ENCODE peak calls at places on chromosome 4, in eight cellular contexts. One of them, this sample, is unnamed.

GRCh38 chr4:1200425-1201035 is 28.1 kb upstream of the SPON2 start:
- DNase-seq in GM10248: no peak
- DNase-seq in foreskin fibroblast: peak; percentile 91
- DNase-seq in colonic mucosa: peak; percentile 55
- DNase-seq in Caco-2: no peak
- DNase-seq in cardiac muscle cell: no peak
- DNase-seq in esophagus muscularis mucosa: peak; percentile 95
- DNase-seq in tibial nerve: peak; percentile 17
- DNase-seq in this sample: peak; percentile 62

GRCh38 chr4:89492476-89493110 is 185.0 kb upstream of the GPRIN3 start:
- DNase-seq in Caco-2: no peak
- DNase-seq in colonic mucosa: no peak
- DNase-seq in esophagus muscularis mucosa: no peak
- DNase-seq in cardiac muscle cell: no peak
- DNase-seq in tibial nerve: no peak
- DNase-seq in foreskin fibroblast: peak; percentile 77
- DNase-seq in GM10248: no peak
- DNase-seq in this sample: no peak

GRCh38 chr4:87839309-87839946 is 6.7 kb downstream of the MEPE start:
- DNase-seq in Caco-2: peak; percentile 34
- DNase-seq in GM10248: peak; percentile 31
- DNase-seq in cardiac muscle cell: peak; percentile 49
- DNase-seq in foreskin fibroblast: peak; percentile 20
- DNase-seq in esophagus muscularis mucosa: no peak
- DNase-seq in colonic mucosa: no peak
- DNase-seq in tibial nerve: no peak
- DNase-seq in this sample: peak; percentile 31

GRCh38 chr4:30380404-30380998 is 339.7 kb upstream of the PCDH7 start:
- DNase-seq in colonic mucosa: peak; percentile 19
- DNase-seq in tibial nerve: no peak
- DNase-seq in GM10248: peak; percentile 12
- DNase-seq in Caco-2: peak; percentile 71
- DNase-seq in esophagus muscularis mucosa: no peak
- DNase-seq in foreskin fibroblast: no peak
- DNase-seq in cardiac muscle cell: peak; percentile 62
- DNase-seq in this sample: no peak

GRCh38 chr4:9952415-9952950 is 68.8 kb downstream of the SLC2A9 start:
- DNase-seq in colonic mucosa: no peak
- DNase-seq in foreskin fibroblast: no peak
- DNase-seq in Caco-2: no peak
- DNase-seq in tibial nerve: no peak
- DNase-seq in esophagus muscularis mucosa: peak; percentile 87
- DNase-seq in GM10248: no peak
- DNase-seq in cardiac muscle cell: no peak
- DNase-seq in this sample: no peak

GRCh38 chr4:82422616-82423015 is 7.6 kb downstream of the HNRNPDL start:
- DNase-seq in GM10248: no peak
- DNase-seq in colonic mucosa: no peak
- DNase-seq in esophagus muscularis mucosa: no peak
- DNase-seq in cardiac muscle cell: no peak
- DNase-seq in foreskin fibroblast: no peak
- DNase-seq in Caco-2: no peak
- DNase-seq in tibial nerve: no peak
- DNase-seq in this sample: no peak

GRCh38 chr4:148664636-148665035 is 222.4 kb upstream of the NR3C2 start:
- DNase-seq in esophagus muscularis mucosa: no peak
- DNase-seq in colonic mucosa: no peak
- DNase-seq in GM10248: no peak
- DNase-seq in tibial nerve: no peak
- DNase-seq in cardiac muscle cell: no peak
- DNase-seq in Caco-2: no peak
- DNase-seq in foreskin fibroblast: no peak
- DNase-seq in this sample: no peak

GRCh38 chr4:152951348-152951747 is 15.2 kb downstream of the FHDC1 start:
- DNase-seq in colonic mucosa: peak; percentile 47
- DNase-seq in GM10248: no peak
- DNase-seq in cardiac muscle cell: no peak
- DNase-seq in tibial nerve: no peak
- DNase-seq in Caco-2: peak; percentile 25
- DNase-seq in esophagus muscularis mucosa: no peak
- DNase-seq in foreskin fibroblast: no peak
- DNase-seq in this sample: no peak

GRCh38 chr4:99821918-99822503 is 5.4 kb downstream of the DAPP1 start:
- DNase-seq in Caco-2: no peak
- DNase-seq in tibial nerve: no peak
- DNase-seq in foreskin fibroblast: no peak
- DNase-seq in esophagus muscularis mucosa: no peak
- DNase-seq in cardiac muscle cell: no peak
- DNase-seq in GM10248: no peak
- DNase-seq in colonic mucosa: no peak
- DNase-seq in this sample: no peak

GRCh38 chr4:78225236-78225635 is 168.1 kb downstream of the FRAS1 start:
- DNase-seq in esophagus muscularis mucosa: no peak
- DNase-seq in foreskin fibroblast: no peak
- DNase-seq in GM10248: no peak
- DNase-seq in cardiac muscle cell: no peak
- DNase-seq in colonic mucosa: no peak
- DNase-seq in tibial nerve: no peak
- DNase-seq in Caco-2: no peak
- DNase-seq in this sample: no peak

GRCh38 chr4:87521757-87522374 is 7.3 kb downstream of the SPARCL1 start:
- DNase-seq in cardiac muscle cell: no peak
- DNase-seq in foreskin fibroblast: peak; percentile 29
- DNase-seq in tibial nerve: no peak
- DNase-seq in colonic mucosa: no peak
- DNase-seq in Caco-2: no peak
- DNase-seq in esophagus muscularis mucosa: no peak
- DNase-seq in GM10248: no peak
- DNase-seq in this sample: no peak

GRCh38 chr4:123398151-123398802 is 1.7 kb downstream of the SPRY1 start:
- DNase-seq in Caco-2: peak; percentile 91
- DNase-seq in foreskin fibroblast: peak; percentile 68
- DNase-seq in GM10248: peak; percentile 75
- DNase-seq in colonic mucosa: peak; percentile 67
- DNase-seq in esophagus muscularis mucosa: no peak
- DNase-seq in cardiac muscle cell: peak; percentile 89
- DNase-seq in tibial nerve: peak; percentile 44
- DNase-seq in this sample: peak; percentile 85

DNA sequence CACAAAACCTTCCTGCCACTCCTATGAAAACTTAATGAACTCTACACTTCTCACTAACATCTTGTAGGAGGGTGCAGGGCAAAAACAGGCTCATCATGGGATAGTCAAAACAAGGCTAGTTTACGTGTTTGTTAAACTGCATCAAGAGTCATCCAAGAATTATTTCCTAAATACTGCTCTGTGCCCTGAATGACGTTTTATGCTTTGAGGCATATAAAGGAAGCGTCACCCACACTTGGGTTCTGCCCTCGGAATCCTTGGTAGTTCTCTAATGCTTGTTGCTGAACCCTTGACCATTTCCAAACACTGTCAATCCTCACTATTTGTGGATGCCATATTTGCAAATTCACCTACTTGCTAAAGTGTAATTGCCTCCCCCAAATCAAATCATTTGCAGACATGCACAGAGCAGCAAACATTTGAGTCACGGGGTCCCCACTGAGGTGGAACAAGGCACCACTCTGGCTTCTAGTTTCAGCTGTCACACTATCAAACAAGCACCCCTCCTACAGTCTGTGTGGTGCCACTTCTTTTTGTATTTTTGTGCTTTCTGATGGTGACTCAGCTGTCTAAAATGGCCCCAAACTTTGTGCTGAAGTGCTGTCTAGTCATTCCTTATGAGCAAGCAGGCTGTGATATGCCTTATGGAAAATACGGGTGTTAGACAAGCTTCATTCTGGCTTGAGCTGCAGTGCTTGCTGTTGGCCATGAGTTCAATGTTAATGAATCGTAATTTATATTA is 15.5 kb downstream of the IGFBP7 start:
- DNase-seq in Caco-2: no peak
- DNase-seq in GM10248: no peak
- DNase-seq in tibial nerve: no peak
- DNase-seq in esophagus muscularis mucosa: no peak
- DNase-seq in cardiac muscle cell: no peak
- DNase-seq in foreskin fibroblast: no peak
- DNase-seq in colonic mucosa: no peak
- DNase-seq in this sample: no peak
- TF ChIP-seq CTCF in Caco-2: no peak
- TF ChIP-seq CTCF in GM10248: no peak
- TF ChIP-seq CTCF in tibial nerve: no peak
- TF ChIP-seq CTCF in esophagus muscularis mucosa: no peak
- TF ChIP-seq CTCF in cardiac muscle cell: no peak
- TF ChIP-seq CTCF in foreskin fibroblast: no peak
- TF ChIP-seq CTCF in colonic mucosa: no peak
- TF ChIP-seq CTCF in this sample: peak; percentile 9

GRCh38 chr4:76499461-76499860 is 64.4 kb downstream of the SHROOM3 start:
- DNase-seq in cardiac muscle cell: no peak
- DNase-seq in GM10248: peak; percentile 44
- DNase-seq in tibial nerve: no peak
- DNase-seq in esophagus muscularis mucosa: no peak
- DNase-seq in Caco-2: no peak
- DNase-seq in colonic mucosa: no peak
- DNase-seq in foreskin fibroblast: no peak
- DNase-seq in this sample: no peak

DNA sequence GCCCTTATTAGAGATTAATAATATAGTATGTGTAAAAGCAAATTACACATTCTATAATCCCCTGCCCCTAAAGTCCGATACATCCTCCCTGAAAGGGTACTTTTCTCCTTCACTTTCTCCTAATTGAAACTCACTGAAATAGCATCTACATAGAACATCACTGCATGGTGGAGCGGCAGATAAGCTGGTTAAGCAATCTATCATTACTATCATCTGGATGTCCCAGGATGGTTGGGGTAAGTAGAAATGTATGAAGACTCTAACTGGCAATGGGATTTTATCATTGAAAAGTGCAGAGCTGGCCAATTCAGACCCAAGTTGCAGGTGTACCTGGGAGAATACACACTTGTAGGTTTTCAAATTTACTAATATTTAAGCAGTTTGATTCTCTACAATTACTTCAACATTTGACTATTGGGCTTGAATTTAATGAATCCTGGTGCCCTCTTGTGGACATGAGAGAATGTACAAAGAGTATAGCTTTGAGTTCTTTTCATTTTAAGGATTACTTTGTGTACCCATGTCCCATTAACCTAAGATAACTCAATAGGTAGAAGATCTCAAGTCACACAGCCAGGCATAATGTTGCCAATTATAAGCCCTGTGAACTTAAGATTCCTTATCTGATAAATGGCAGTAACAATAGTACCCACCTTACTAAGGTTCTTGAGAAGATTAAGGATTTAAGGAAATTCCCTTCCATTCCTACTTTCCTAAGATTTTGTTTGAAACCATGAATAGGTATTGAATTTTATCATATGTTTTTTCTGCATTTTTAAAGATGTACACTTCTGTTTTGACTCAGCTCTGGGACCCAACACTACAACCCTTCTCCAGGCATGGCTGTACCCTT is 69.8 kb downstream of the SHROOM3 start:
- DNase-seq in cardiac muscle cell: peak; percentile 64
- DNase-seq in colonic mucosa: no peak
- DNase-seq in GM10248: peak; percentile 50
- DNase-seq in tibial nerve: no peak
- DNase-seq in Caco-2: peak; percentile 45
- DNase-seq in foreskin fibroblast: peak; percentile 28
- DNase-seq in esophagus muscularis mucosa: no peak
- DNase-seq in this sample: no peak
- TF ChIP-seq CTCF in cardiac muscle cell: peak; percentile 64
- TF ChIP-seq CTCF in colonic mucosa: peak; percentile 57
- TF ChIP-seq CTCF in GM10248: peak; percentile 59
- TF ChIP-seq CTCF in tibial nerve: peak; percentile 79
- TF ChIP-seq CTCF in Caco-2: peak; percentile 54
- TF ChIP-seq CTCF in foreskin fibroblast: peak; percentile 57
- TF ChIP-seq CTCF in esophagus muscularis mucosa: peak; percentile 74
- TF ChIP-seq CTCF in this sample: peak; percentile 77

GRCh38 chr4:108637856-108638255 is 12.5 kb upstream of the OSTC start:
- DNase-seq in foreskin fibroblast: no peak
- DNase-seq in esophagus muscularis mucosa: no peak
- DNase-seq in colonic mucosa: no peak
- DNase-seq in tibial nerve: no peak
- DNase-seq in Caco-2: no peak
- DNase-seq in GM10248: no peak
- DNase-seq in cardiac muscle cell: no peak
- DNase-seq in this sample: no peak
- TF ChIP-seq CTCF in foreskin fibroblast: peak; percentile 6
- TF ChIP-seq CTCF in esophagus muscularis mucosa: no peak
- TF ChIP-seq CTCF in colonic mucosa: no peak
- TF ChIP-seq CTCF in tibial nerve: no peak
- TF ChIP-seq CTCF in Caco-2: no peak
- TF ChIP-seq CTCF in GM10248: no peak
- TF ChIP-seq CTCF in cardiac muscle cell: peak; percentile 30
- TF ChIP-seq CTCF in this sample: no peak

DNA sequence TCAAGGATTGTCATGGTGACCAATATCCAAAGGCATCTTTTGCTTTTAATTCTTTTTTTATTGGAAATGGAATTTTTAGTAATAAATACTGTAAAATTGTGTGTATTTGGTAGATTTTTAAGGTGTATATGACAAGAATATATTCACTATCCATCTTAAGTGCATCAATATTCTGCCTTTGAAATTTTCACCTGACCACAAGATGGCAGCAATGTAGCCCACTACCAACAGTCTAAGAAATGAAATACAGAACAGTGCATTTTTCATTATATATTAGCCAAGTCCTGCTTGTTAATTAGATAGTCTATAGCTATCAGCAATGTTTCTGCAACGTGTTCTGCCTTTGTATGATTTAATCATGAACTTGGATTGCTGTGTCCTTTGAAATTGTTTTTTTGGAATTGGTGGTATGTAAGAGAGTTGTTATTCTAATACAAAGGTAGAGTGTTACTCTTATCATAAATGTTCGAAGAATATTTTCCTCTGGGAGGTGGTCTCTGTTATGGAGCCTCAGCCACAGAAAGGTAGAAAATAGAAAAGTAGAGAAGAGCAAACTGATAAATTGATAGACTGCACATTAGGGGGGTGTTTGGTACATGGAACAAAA is 38.2 kb downstream of the HPGDS start:
- DNase-seq in tibial nerve: no peak
- DNase-seq in esophagus muscularis mucosa: no peak
- DNase-seq in foreskin fibroblast: peak; percentile 17
- DNase-seq in Caco-2: peak; percentile 41
- DNase-seq in GM10248: peak; percentile 15
- DNase-seq in colonic mucosa: no peak
- DNase-seq in cardiac muscle cell: peak; percentile 56
- DNase-seq in this sample: no peak
- TF ChIP-seq CTCF in tibial nerve: peak; percentile 51
- TF ChIP-seq CTCF in esophagus muscularis mucosa: peak; percentile 45
- TF ChIP-seq CTCF in foreskin fibroblast: peak; percentile 53
- TF ChIP-seq CTCF in Caco-2: peak; percentile 62
- TF ChIP-seq CTCF in GM10248: peak; percentile 70
- TF ChIP-seq CTCF in colonic mucosa: peak; percentile 17
- TF ChIP-seq CTCF in cardiac muscle cell: peak; percentile 64
- TF ChIP-seq CTCF in this sample: peak; percentile 54

This sample was measured in tibial artery.